ENCODE peak calls at places on chromosomes 7 and 10, in nine cellular contexts. One of them, this sample, is unnamed.

GRCh38 chr7:7792089-7792488 is 73.7 kb upstream of the RPA3 start:
- DNase-seq in fibroblast of lung: no peak
- DNase-seq in WTC11: no peak
- DNase-seq in CD4-positive, alpha-beta memory T cell: no peak
- DNase-seq in brain pericyte: no peak
- DNase-seq in stimulated activated CD8-positive, alpha-beta memory T cell treated with anti-CD3 and anti-CD28 coated beads, Interleukin-7, amount 100 ng/mL, for 1 hour: no peak
- DNase-seq in cardiac muscle cell: no peak
- DNase-seq in NCI-H446 treated with DMSO at 0.1 percent for 48 hours: peak; percentile 44
- DNase-seq in CD8-positive, alpha-beta T cell: no peak
- DNase-seq in this sample: no peak

GRCh38 chr7:38482521-38482920 is 148.7 kb downstream of the AMPH start:
- DNase-seq in fibroblast of lung: no peak
- DNase-seq in WTC11: no peak
- DNase-seq in CD4-positive, alpha-beta memory T cell: no peak
- DNase-seq in brain pericyte: no peak
- DNase-seq in stimulated activated CD8-positive, alpha-beta memory T cell treated with anti-CD3 and anti-CD28 coated beads, Interleukin-7, amount 100 ng/mL, for 1 hour: no peak
- DNase-seq in cardiac muscle cell: no peak
- DNase-seq in NCI-H446 treated with DMSO at 0.1 percent for 48 hours: no peak
- DNase-seq in CD8-positive, alpha-beta T cell: no peak
- DNase-seq in this sample: no peak

GRCh38 chr10:102951316-102951715 is 33.2 kb downstream of the CNNM2 start:
- DNase-seq in fibroblast of lung: peak; percentile 26
- DNase-seq in WTC11: no peak
- DNase-seq in CD4-positive, alpha-beta memory T cell: no peak
- DNase-seq in brain pericyte: no peak
- DNase-seq in stimulated activated CD8-positive, alpha-beta memory T cell treated with anti-CD3 and anti-CD28 coated beads, Interleukin-7, amount 100 ng/mL, for 1 hour: no peak
- DNase-seq in cardiac muscle cell: no peak
- DNase-seq in NCI-H446 treated with DMSO at 0.1 percent for 48 hours: no peak
- DNase-seq in CD8-positive, alpha-beta T cell: no peak
- DNase-seq in this sample: no peak

GRCh38 chr10:11521860-11522259 is 89.6 kb downstream of the USP6NL start:
- DNase-seq in fibroblast of lung: peak; percentile 57
- DNase-seq in WTC11: no peak
- DNase-seq in CD4-positive, alpha-beta memory T cell: no peak
- DNase-seq in brain pericyte: no peak
- DNase-seq in stimulated activated CD8-positive, alpha-beta memory T cell treated with anti-CD3 and anti-CD28 coated beads, Interleukin-7, amount 100 ng/mL, for 1 hour: no peak
- DNase-seq in cardiac muscle cell: peak; percentile 75
- DNase-seq in NCI-H446 treated with DMSO at 0.1 percent for 48 hours: no peak
- DNase-seq in CD8-positive, alpha-beta T cell: no peak
- DNase-seq in this sample: no peak

GRCh38 chr7:18495412-18496335 is at the start of gene HDAC9:
- DNase-seq in fibroblast of lung: peak; percentile 77
- DNase-seq in WTC11: peak; percentile 32
- DNase-seq in CD4-positive, alpha-beta memory T cell: no peak
- DNase-seq in brain pericyte: no peak
- DNase-seq in stimulated activated CD8-positive, alpha-beta memory T cell treated with anti-CD3 and anti-CD28 coated beads, Interleukin-7, amount 100 ng/mL, for 1 hour: no peak
- DNase-seq in cardiac muscle cell: peak; percentile 63
- DNase-seq in NCI-H446 treated with DMSO at 0.1 percent for 48 hours: peak; percentile 97
- DNase-seq in CD8-positive, alpha-beta T cell: no peak
- DNase-seq in this sample: no peak

GRCh38 chr7:50342616-50343114 is 38.1 kb downstream of the IKZF1 start:
- DNase-seq in fibroblast of lung: no peak
- DNase-seq in WTC11: no peak
- DNase-seq in CD4-positive, alpha-beta memory T cell: peak; percentile 68
- DNase-seq in brain pericyte: no peak
- DNase-seq in stimulated activated CD8-positive, alpha-beta memory T cell treated with anti-CD3 and anti-CD28 coated beads, Interleukin-7, amount 100 ng/mL, for 1 hour: no peak
- DNase-seq in cardiac muscle cell: peak; percentile 2
- DNase-seq in NCI-H446 treated with DMSO at 0.1 percent for 48 hours: no peak
- DNase-seq in CD8-positive, alpha-beta T cell: peak; percentile 66
- DNase-seq in this sample: peak; percentile 35

GRCh38 chr10:64873959-64874358 is 1352.8 kb downstream of the REEP3 start:
- DNase-seq in fibroblast of lung: peak; percentile 0
- DNase-seq in WTC11: no peak
- DNase-seq in CD4-positive, alpha-beta memory T cell: no peak
- DNase-seq in brain pericyte: no peak
- DNase-seq in stimulated activated CD8-positive, alpha-beta memory T cell treated with anti-CD3 and anti-CD28 coated beads, Interleukin-7, amount 100 ng/mL, for 1 hour: no peak
- DNase-seq in cardiac muscle cell: no peak
- DNase-seq in NCI-H446 treated with DMSO at 0.1 percent for 48 hours: no peak
- DNase-seq in CD8-positive, alpha-beta T cell: no peak
- DNase-seq in this sample: no peak

GRCh38 chr7:24869572-24869971 is 110.4 kb downstream of the OSBPL3 start:
- DNase-seq in fibroblast of lung: peak; percentile 65
- DNase-seq in WTC11: no peak
- DNase-seq in CD4-positive, alpha-beta memory T cell: no peak
- DNase-seq in brain pericyte: no peak
- DNase-seq in stimulated activated CD8-positive, alpha-beta memory T cell treated with anti-CD3 and anti-CD28 coated beads, Interleukin-7, amount 100 ng/mL, for 1 hour: no peak
- DNase-seq in cardiac muscle cell: no peak
- DNase-seq in NCI-H446 treated with DMSO at 0.1 percent for 48 hours: no peak
- DNase-seq in CD8-positive, alpha-beta T cell: no peak
- DNase-seq in this sample: no peak

GRCh38 chr10:77867124-77867715 is 59.3 kb downstream of the DLG5 start:
- DNase-seq in fibroblast of lung: peak; percentile 34
- DNase-seq in WTC11: no peak
- DNase-seq in CD4-positive, alpha-beta memory T cell: no peak
- DNase-seq in brain pericyte: no peak
- DNase-seq in stimulated activated CD8-positive, alpha-beta memory T cell treated with anti-CD3 and anti-CD28 coated beads, Interleukin-7, amount 100 ng/mL, for 1 hour: no peak
- DNase-seq in cardiac muscle cell: no peak
- DNase-seq in NCI-H446 treated with DMSO at 0.1 percent for 48 hours: no peak
- DNase-seq in CD8-positive, alpha-beta T cell: no peak
- DNase-seq in this sample: no peak

GRCh38 chr10:12416396-12417090 is 67.2 kb downstream of the CAMK1D start:
- DNase-seq in fibroblast of lung: peak; percentile 42
- DNase-seq in WTC11: no peak
- DNase-seq in CD4-positive, alpha-beta memory T cell: no peak
- DNase-seq in brain pericyte: no peak
- DNase-seq in stimulated activated CD8-positive, alpha-beta memory T cell treated with anti-CD3 and anti-CD28 coated beads, Interleukin-7, amount 100 ng/mL, for 1 hour: no peak
- DNase-seq in cardiac muscle cell: no peak
- DNase-seq in NCI-H446 treated with DMSO at 0.1 percent for 48 hours: no peak
- DNase-seq in CD8-positive, alpha-beta T cell: no peak
- DNase-seq in this sample: no peak

GRCh38 chr7:134645935-134646334 is 718 bp upstream of the BPGM start:
- DNase-seq in fibroblast of lung: peak; percentile 67
- DNase-seq in WTC11: no peak
- DNase-seq in CD4-positive, alpha-beta memory T cell: no peak
- DNase-seq in brain pericyte: no peak
- DNase-seq in stimulated activated CD8-positive, alpha-beta memory T cell treated with anti-CD3 and anti-CD28 coated beads, Interleukin-7, amount 100 ng/mL, for 1 hour: no peak
- DNase-seq in cardiac muscle cell: peak; percentile 46
- DNase-seq in NCI-H446 treated with DMSO at 0.1 percent for 48 hours: no peak
- DNase-seq in CD8-positive, alpha-beta T cell: peak; percentile 33
- DNase-seq in this sample: no peak

GRCh38 chr7:65979583-65980477 is 2.2 kb downstream of the GUSB start:
- DNase-seq in fibroblast of lung: no peak
- DNase-seq in WTC11: no peak
- DNase-seq in CD4-positive, alpha-beta memory T cell: no peak
- DNase-seq in brain pericyte: no peak
- DNase-seq in stimulated activated CD8-positive, alpha-beta memory T cell treated with anti-CD3 and anti-CD28 coated beads, Interleukin-7, amount 100 ng/mL, for 1 hour: no peak
- DNase-seq in cardiac muscle cell: no peak
- DNase-seq in NCI-H446 treated with DMSO at 0.1 percent for 48 hours: no peak
- DNase-seq in CD8-positive, alpha-beta T cell: no peak
- DNase-seq in this sample: no peak

GRCh38 chr7:115779561-115779960 is 251.0 kb downstream of the TFEC start:
- DNase-seq in fibroblast of lung: peak; percentile 1
- DNase-seq in WTC11: no peak
- DNase-seq in CD4-positive, alpha-beta memory T cell: no peak
- DNase-seq in brain pericyte: no peak
- DNase-seq in stimulated activated CD8-positive, alpha-beta memory T cell treated with anti-CD3 and anti-CD28 coated beads, Interleukin-7, amount 100 ng/mL, for 1 hour: no peak
- DNase-seq in cardiac muscle cell: no peak
- DNase-seq in NCI-H446 treated with DMSO at 0.1 percent for 48 hours: no peak
- DNase-seq in CD8-positive, alpha-beta T cell: no peak
- DNase-seq in this sample: no peak

GRCh38 chr7:157757211-157757610 is 420.4 kb downstream of the DNAJB6 start:
- DNase-seq in fibroblast of lung: no peak
- DNase-seq in WTC11: no peak
- DNase-seq in CD4-positive, alpha-beta memory T cell: no peak
- DNase-seq in brain pericyte: no peak
- DNase-seq in stimulated activated CD8-positive, alpha-beta memory T cell treated with anti-CD3 and anti-CD28 coated beads, Interleukin-7, amount 100 ng/mL, for 1 hour: no peak
- DNase-seq in cardiac muscle cell: no peak
- DNase-seq in NCI-H446 treated with DMSO at 0.1 percent for 48 hours: no peak
- DNase-seq in CD8-positive, alpha-beta T cell: no peak
- DNase-seq in this sample: no peak

GRCh38 chr7:125814030-125814535 is 884.5 kb upstream of the POT1 start:
- DNase-seq in fibroblast of lung: peak; percentile 36
- DNase-seq in WTC11: no peak
- DNase-seq in CD4-positive, alpha-beta memory T cell: no peak
- DNase-seq in brain pericyte: peak; percentile 55
- DNase-seq in stimulated activated CD8-positive, alpha-beta memory T cell treated with anti-CD3 and anti-CD28 coated beads, Interleukin-7, amount 100 ng/mL, for 1 hour: no peak
- DNase-seq in cardiac muscle cell: no peak
- DNase-seq in NCI-H446 treated with DMSO at 0.1 percent for 48 hours: peak; percentile 82
- DNase-seq in CD8-positive, alpha-beta T cell: no peak
- DNase-seq in this sample: no peak

GRCh38 chr7:122304996-122305421 is 459 bp upstream of the FEZF1 start:
- DNase-seq in fibroblast of lung: no peak
- DNase-seq in WTC11: peak; percentile 35
- DNase-seq in CD4-positive, alpha-beta memory T cell: no peak
- DNase-seq in brain pericyte: no peak
- DNase-seq in stimulated activated CD8-positive, alpha-beta memory T cell treated with anti-CD3 and anti-CD28 coated beads, Interleukin-7, amount 100 ng/mL, for 1 hour: no peak
- DNase-seq in cardiac muscle cell: no peak
- DNase-seq in NCI-H446 treated with DMSO at 0.1 percent for 48 hours: no peak
- DNase-seq in CD8-positive, alpha-beta T cell: no peak
- DNase-seq in this sample: no peak

GRCh38 chr7:123538189-123538714 is 3.9 kb upstream of the IQUB start:
- DNase-seq in fibroblast of lung: peak; percentile 91
- DNase-seq in WTC11: no peak
- DNase-seq in CD4-positive, alpha-beta memory T cell: no peak
- DNase-seq in brain pericyte: no peak
- DNase-seq in stimulated activated CD8-positive, alpha-beta memory T cell treated with anti-CD3 and anti-CD28 coated beads, Interleukin-7, amount 100 ng/mL, for 1 hour: no peak
- DNase-seq in cardiac muscle cell: peak; percentile 54
- DNase-seq in NCI-H446 treated with DMSO at 0.1 percent for 48 hours: no peak
- DNase-seq in CD8-positive, alpha-beta T cell: no peak
- DNase-seq in this sample: no peak

GRCh38 chr10:115772606-115773005 is 500.4 kb downstream of the GFRA1 start:
- DNase-seq in fibroblast of lung: peak; percentile 92
- DNase-seq in WTC11: no peak
- DNase-seq in CD4-positive, alpha-beta memory T cell: no peak
- DNase-seq in brain pericyte: no peak
- DNase-seq in stimulated activated CD8-positive, alpha-beta memory T cell treated with anti-CD3 and anti-CD28 coated beads, Interleukin-7, amount 100 ng/mL, for 1 hour: no peak
- DNase-seq in cardiac muscle cell: peak; percentile 2
- DNase-seq in NCI-H446 treated with DMSO at 0.1 percent for 48 hours: no peak
- DNase-seq in CD8-positive, alpha-beta T cell: no peak
- DNase-seq in this sample: no peak

GRCh38 chr10:76130892-76131291 is 699.5 kb downstream of the LRMDA start:
- DNase-seq in fibroblast of lung: no peak
- DNase-seq in WTC11: no peak
- DNase-seq in CD4-positive, alpha-beta memory T cell: no peak
- DNase-seq in brain pericyte: no peak
- DNase-seq in stimulated activated CD8-positive, alpha-beta memory T cell treated with anti-CD3 and anti-CD28 coated beads, Interleukin-7, amount 100 ng/mL, for 1 hour: no peak
- DNase-seq in cardiac muscle cell: no peak
- DNase-seq in NCI-H446 treated with DMSO at 0.1 percent for 48 hours: no peak
- DNase-seq in CD8-positive, alpha-beta T cell: no peak
- DNase-seq in this sample: no peak

GRCh38 chr7:46928719-46929118 is 653.2 kb downstream of the TNS3 start:
- DNase-seq in fibroblast of lung: no peak
- DNase-seq in WTC11: no peak
- DNase-seq in CD4-positive, alpha-beta memory T cell: no peak
- DNase-seq in brain pericyte: no peak
- DNase-seq in stimulated activated CD8-positive, alpha-beta memory T cell treated with anti-CD3 and anti-CD28 coated beads, Interleukin-7, amount 100 ng/mL, for 1 hour: no peak
- DNase-seq in cardiac muscle cell: no peak
- DNase-seq in NCI-H446 treated with DMSO at 0.1 percent for 48 hours: no peak
- DNase-seq in CD8-positive, alpha-beta T cell: no peak
- DNase-seq in this sample: no peak